ENCODE peak calls at places on chromosomes 12 and 14, in five cellular contexts. X is HCT116, U is fibroblast of lung, L is PC-3, I is keratinocyte. M is an unnamed sample.

GRCh38 chr12:56931474-56931978 is 2.7 kb downstream of the SDR9C7 start:
- DNase-seq in X (peak; percentile 19), U (peak; percentile 58), L (peak; percentile 16), I (peak; percentile 9), M (peak; percentile 91)

GRCh38 chr14:101083564-101084435 is 180.3 kb upstream of the RTL1 start:
- DNase-seq in X (peak; percentile 46), U (no peak), L (peak; percentile 27), I (no peak), M (no peak)

GRCh38 chr14:63991833-63992232 is 139.0 kb downstream of the SYNE2 start:
- DNase-seq in X (no peak), U (no peak), L (no peak), I (no peak), M (no peak)

GRCh38 chr14:95575820-95576473 is 41.1 kb downstream of the GLRX5 start:
- DNase-seq in X (no peak), U (no peak), L (no peak), I (no peak), M (no peak)

GRCh38 chr12:101667591-101667990 is 29.8 kb upstream of the CHPT1 start:
- DNase-seq in X (no peak), U (no peak), L (no peak), I (no peak), M (no peak)

GRCh38 chr12:53808023-53808705 is 56.4 kb upstream of the CISTR start:
- DNase-seq in X (no peak), U (no peak), L (no peak), I (no peak), M (no peak)

GRCh38 chr12:66555113-66555512 is 123.8 kb downstream of the GRIP1 start:
- DNase-seq in X (no peak), U (no peak), L (peak; percentile 69), I (no peak), M (no peak)

GRCh38 chr14:38107216-38107631 is 100.5 kb upstream of the SSTR1 start:
- DNase-seq in X (no peak), U (no peak), L (peak; percentile 28), I (no peak), M (no peak)

GRCh38 chr12:103742349-103742784 is 98.7 kb downstream of the NT5DC3 start:
- DNase-seq in X (no peak), U (peak; percentile 10), L (peak; percentile 61), I (no peak), M (no peak)

GRCh38 chr14:103427485-103428443 is 42.5 kb downstream of the MARK3 start:
- DNase-seq in X (no peak), U (peak; percentile 87), L (peak; percentile 52), I (no peak), M (peak; percentile 70)

GRCh38 chr12:11652351-11653040 is 3.0 kb downstream of the ETV6 start:
- DNase-seq in X (no peak), U (peak; percentile 57), L (peak; percentile 19), I (no peak), M (no peak)

GRCh38 chr14:19823765-19824164 is 20.2 kb downstream of the OR4N2 start:
- DNase-seq in X (no peak), U (no peak), L (no peak), I (no peak), M (no peak)

GRCh38 chr14:66085224-66085623 is 400.9 kb upstream of the CCDC196 start:
- DNase-seq in X (no peak), U (no peak), L (no peak), I (no peak), M (peak; percentile 85)

GRCh38 chr12:4956054-4956453 is 46.3 kb downstream of the KCNA1 start:
- DNase-seq in X (no peak), U (no peak), L (no peak), I (no peak), M (no peak)

GRCh38 chr14:24578558-24578957 is 2.5 kb upstream of the CTSG start:
- DNase-seq in X (no peak), U (no peak), L (no peak), I (no peak), M (no peak)

GRCh38 chr12:59619461-59620240 is 23.8 kb downstream of the SLC16A7 start:
- DNase-seq in X (no peak), U (no peak), L (no peak), I (no peak), M (no peak)

GRCh38 chr14:65794674-65795279 is 382.2 kb downstream of the FUT8 start:
- DNase-seq in X (no peak), U (no peak), L (no peak), I (no peak), M (no peak)

GRCh38 chr12:79638490-79638889 is 52.3 kb downstream of the PAWR start:
- DNase-seq in X (no peak), U (no peak), L (no peak), I (no peak), M (no peak)

GRCh38 chr12:28023156-28023887 is 50.8 kb upstream of the PTHLH start:
- DNase-seq in X (peak; percentile 53), U (peak; percentile 87), L (peak; percentile 100), I (peak; percentile 82), M (no peak)

GRCh38 chr14:50410921-50411320 is 14.2 kb upstream of the CDKL1 start:
- DNase-seq in X (no peak), U (peak; percentile 69), L (peak; percentile 26), I (no peak), M (no peak)

GRCh38 chr14:67532998-67533753 is at the start of gene PLEKHH1:
- DNase-seq in X (peak; percentile 47), U (peak; percentile 51), L (peak; percentile 80), I (no peak), M (no peak)
- TF ChIP-seq EZH2 in X (no peak), U (no peak), L (no peak), I (no peak), M (no peak)

GRCh38 chr12:49094966-49095365 is 365 bp upstream of the DHH start:
- DNase-seq in X (no peak), U (no peak), L (no peak), I (no peak), M (no peak)

GRCh38 chr12:49093746-49094103 is 876 bp downstream of the DHH start:
- DNase-seq in X (no peak), U (no peak), L (no peak), I (no peak), M (no peak)

GRCh38 chr12:49092816-49093406 is 1.7 kb downstream of the DHH start:
- DNase-seq in X (no peak), U (no peak), L (no peak), I (no peak), M (no peak)

GRCh38 chr12:49092086-49092815 is 2.4 kb downstream of the DHH start:
- DNase-seq in X (no peak), U (no peak), L (peak; percentile 63), I (no peak), M (no peak)

GRCh38 chr12:49094104-49094948 is at the start of gene DHH:
- DNase-seq in X (no peak), U (no peak), L (peak; percentile 18), I (no peak), M (no peak)
- H3K4me3 ChIP-seq in X (no peak within 1 kb of the TSS), U (peak within 1 kb of the TSS; percentile 33), L (peak within 1 kb of the TSS; percentile 54), I (no peak within 1 kb of the TSS), M (no peak within 1 kb of the TSS)

GRCh38 chr14:76975865-76976622 is 52.5 kb downstream of the IRF2BPL start:
- DNase-seq in X (no peak), U (no peak), L (no peak), I (no peak), M (no peak)
- H3K9ac ChIP-seq in X (no peak overlapping the region), U (no peak overlapping the region), L (no peak overlapping the region), I (no peak overlapping the region), M (no peak overlapping the region)

DNA sequence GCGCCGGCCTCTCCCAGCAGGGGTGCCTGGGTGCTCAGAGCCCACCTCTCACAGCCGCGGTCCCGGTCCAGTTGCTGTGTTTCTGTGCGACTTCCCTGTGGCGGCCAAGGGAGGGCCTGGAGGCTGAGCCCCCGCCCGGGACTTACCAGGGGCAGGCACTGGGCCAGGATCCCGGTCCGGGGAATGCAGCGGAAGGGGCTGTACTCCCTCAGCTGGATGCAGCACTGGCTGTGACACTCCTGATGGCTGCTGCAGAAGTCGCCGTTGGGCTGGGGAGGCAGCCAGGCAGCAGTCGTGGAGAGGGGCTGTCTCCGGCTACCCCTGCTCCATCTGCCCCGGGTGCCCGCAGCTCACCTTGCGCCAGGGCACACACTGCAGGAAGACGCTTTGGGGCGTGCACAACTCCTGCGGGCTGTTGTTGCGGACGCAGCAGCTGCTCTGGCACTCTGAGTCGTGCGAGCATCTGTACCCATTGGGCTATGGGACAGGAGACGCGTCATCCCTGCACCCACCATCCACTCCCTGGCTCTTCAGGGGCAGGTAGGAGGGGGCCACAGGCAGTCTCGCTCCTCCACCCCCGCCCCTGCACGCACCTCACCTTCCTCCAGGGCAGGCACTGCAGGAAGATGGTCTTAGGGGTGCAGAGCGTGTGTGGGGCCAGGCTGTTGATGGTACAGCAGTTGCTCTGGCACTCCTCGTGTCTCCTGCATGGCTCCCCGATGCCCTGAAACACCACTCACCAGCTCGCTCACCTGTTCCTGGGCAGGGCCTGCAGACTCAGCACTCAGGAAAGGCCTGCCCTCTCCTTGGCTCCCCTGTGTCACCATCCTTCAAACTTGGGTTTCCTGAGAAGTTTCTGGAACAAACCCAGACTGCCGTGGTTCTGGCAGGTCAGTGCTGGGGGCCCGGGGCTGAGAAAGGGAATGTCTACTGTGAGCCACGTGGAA is 6.0 kb downstream of the LRCOL1 start:
- DNase-seq in X (no peak), U (no peak), L (no peak), I (no peak), M (no peak)
- TF ChIP-seq EZH2 in X (no peak), U (peak; percentile 77), L (no peak), I (peak; percentile 70), M (no peak)

DNA sequence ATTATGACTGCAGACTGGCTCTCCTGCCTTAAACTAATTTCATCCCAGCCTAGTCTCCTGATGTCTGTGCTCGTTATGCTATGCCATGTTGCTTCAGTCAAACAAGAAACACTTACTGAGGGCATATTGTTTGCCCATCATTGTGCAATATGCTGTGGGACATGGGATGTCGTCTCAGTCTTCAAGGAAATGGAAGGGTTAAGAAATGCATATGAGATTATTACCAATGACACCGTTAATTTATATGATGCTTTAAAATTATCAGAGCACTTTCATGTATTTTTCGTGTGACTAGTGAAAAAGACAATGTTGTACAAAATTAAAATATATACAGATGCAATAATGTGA is 30.6 kb downstream of the TTC9 start:
- DNase-seq in X (no peak), U (no peak), L (no peak), I (no peak), M (no peak)
- H3K4me3 ChIP-seq in X (no peak overlapping the region), U (no peak overlapping the region), L (no peak overlapping the region), I (no peak overlapping the region), M (no peak overlapping the region)

GRCh38 chr14:68509188-68509953 is 283.5 kb downstream of the ZFP36L1 start:
- DNase-seq in X (no peak), U (peak; percentile 72), L (no peak), I (no peak), M (no peak)
- H3K9ac ChIP-seq in X (no peak overlapping the region), U (no peak overlapping the region), L (no peak overlapping the region), I (no peak overlapping the region), M (no peak overlapping the region)

M was measured in SK-N-MC.